ENCODE peak calls at places on chromosomes 5 and 9, in eight cellular contexts. U is NCI-H510A; W is substantia nigra; K is GM12891; G is A549; N is activated T-helper 9 cell treated with anti-CD3 and anti-CD28 coated beads, Interleukin-2, amount 50 U/mL, for 16 hours; P is COLO829; B is colonic mucosa. A is an unnamed sample.

GRCh38 chr9:136723362-136723976 is 11.1 kb downstream of the DIPK1B start:
- DNase-seq in P (no peak), U (no peak), B (no peak), W (no peak), N (no peak), G (no peak), K (no peak), A (no peak)

GRCh38 chr9:99076483-99077171 is 28.3 kb upstream of the TGFBR1 start:
- DNase-seq in U (no peak), P (no peak), W (no peak), G (no peak), K (no peak), B (no peak), N (no peak), A (no peak)

GRCh38 chr9:100379862-100380261 is 27.1 kb upstream of the TEX10 start:
- DNase-seq in P (no peak), K (no peak), W (no peak), N (no peak), U (no peak), B (no peak), G (peak; percentile 13), A (peak; percentile 44)

GRCh38 chr9:97689401-97689800 is 7.7 kb downstream of the XPA start:
- DNase-seq in P (no peak), G (no peak), B (no peak), U (no peak), K (no peak), W (no peak), N (no peak), A (peak; percentile 48)

GRCh38 chr9:16626577-16627130 is 243.8 kb downstream of the BNC2 start:
- DNase-seq in G (peak; percentile 49), P (peak; percentile 41), U (no peak), K (no peak), W (no peak), N (no peak), B (no peak), A (peak; percentile 21)

GRCh38 chr9:82183181-82183860 is 194.7 kb downstream of the SPATA31D1 start:
- DNase-seq in G (no peak), P (no peak), W (no peak), U (no peak), K (no peak), N (no peak), B (no peak), A (no peak)

GRCh38 chr9:89360465-89360864 is 42.2 kb downstream of the SECISBP2 start:
- DNase-seq in W (no peak), N (no peak), U (no peak), G (no peak), B (no peak), K (no peak), P (no peak), A (no peak)

GRCh38 chr5:60248900-60249299 is 355.4 kb upstream of the PDE4D start:
- DNase-seq in K (peak; percentile 1), P (no peak), U (no peak), G (no peak), B (no peak), W (no peak), N (no peak), A (no peak)

GRCh38 chr5:143066556-143067281 is 296.5 kb downstream of the ARHGAP26 start:
- DNase-seq in K (no peak), W (no peak), B (no peak), U (no peak), G (no peak), P (no peak), N (no peak), A (no peak)

A was measured in H54.